ENCODE peak calls at places on chromosomes 1 and 21, in ten cellular contexts. One of them, this sample, is unnamed.

GRCh38 chr1:8671313-8671917 is 146.0 kb downstream of the RERE start:
- DNase-seq in HL-60: peak
- DNase-seq in upper lobe of left lung: peak
- DNase-seq in breast epithelium: no peak
- DNase-seq in Panc1: peak
- DNase-seq in H1: no peak
- DNase-seq in GM23338: peak
- DNase-seq in GM12891: no peak
- DNase-seq in prostate gland: peak
- DNase-seq in stomach: no peak
- DNase-seq in this sample: peak

GRCh38 chr1:109815809-109816791 is 52.4 kb upstream of the EPS8L3 start:
- DNase-seq in HL-60: peak
- DNase-seq in upper lobe of left lung: peak
- DNase-seq in breast epithelium: no peak
- DNase-seq in Panc1: no peak
- DNase-seq in H1: no peak
- DNase-seq in GM23338: no peak
- DNase-seq in GM12891: peak
- DNase-seq in prostate gland: no peak
- DNase-seq in stomach: no peak
- DNase-seq in this sample: peak

GRCh38 chr21:33286600-33287456 is 20.7 kb downstream of the IL10RB start:
- DNase-seq in HL-60: no peak
- DNase-seq in upper lobe of left lung: peak
- DNase-seq in breast epithelium: no peak
- DNase-seq in Panc1: no peak
- DNase-seq in H1: no peak
- DNase-seq in GM23338: no peak
- DNase-seq in GM12891: no peak
- DNase-seq in prostate gland: peak
- DNase-seq in stomach: peak
- DNase-seq in this sample: no peak

GRCh38 chr1:15089244-15089992 is 64.1 kb upstream of the TMEM51 start:
- DNase-seq in HL-60: no peak
- DNase-seq in upper lobe of left lung: peak
- DNase-seq in breast epithelium: no peak
- DNase-seq in Panc1: no peak
- DNase-seq in H1: no peak
- DNase-seq in GM23338: no peak
- DNase-seq in GM12891: no peak
- DNase-seq in prostate gland: peak
- DNase-seq in stomach: peak
- DNase-seq in this sample: no peak

GRCh38 chr1:102588536-102588935 is 519.8 kb downstream of the COL11A1 start:
- DNase-seq in HL-60: no peak
- DNase-seq in upper lobe of left lung: no peak
- DNase-seq in breast epithelium: no peak
- DNase-seq in Panc1: no peak
- DNase-seq in H1: no peak
- DNase-seq in GM23338: no peak
- DNase-seq in GM12891: no peak
- DNase-seq in prostate gland: no peak
- DNase-seq in stomach: no peak
- DNase-seq in this sample: no peak

GRCh38 chr1:226986496-226987178 is 46.5 kb downstream of the COQ8A start:
- DNase-seq in HL-60: no peak
- DNase-seq in upper lobe of left lung: no peak
- DNase-seq in breast epithelium: no peak
- DNase-seq in Panc1: no peak
- DNase-seq in H1: no peak
- DNase-seq in GM23338: no peak
- DNase-seq in GM12891: no peak
- DNase-seq in prostate gland: no peak
- DNase-seq in stomach: no peak
- DNase-seq in this sample: no peak

GRCh38 chr1:111553199-111553598 is 49.8 kb upstream of the ADORA3 start:
- DNase-seq in HL-60: no peak
- DNase-seq in upper lobe of left lung: no peak
- DNase-seq in breast epithelium: no peak
- DNase-seq in Panc1: no peak
- DNase-seq in H1: no peak
- DNase-seq in GM23338: no peak
- DNase-seq in GM12891: no peak
- DNase-seq in prostate gland: no peak
- DNase-seq in stomach: no peak
- DNase-seq in this sample: no peak

GRCh38 chr1:62227496-62227895 is 32.8 kb downstream of the L1TD1 start:
- DNase-seq in HL-60: no peak
- DNase-seq in upper lobe of left lung: no peak
- DNase-seq in breast epithelium: no peak
- DNase-seq in Panc1: no peak
- DNase-seq in H1: no peak
- DNase-seq in GM23338: no peak
- DNase-seq in GM12891: no peak
- DNase-seq in prostate gland: no peak
- DNase-seq in stomach: no peak
- DNase-seq in this sample: no peak

GRCh38 chr21:22062472-22063139 is 1064.4 kb downstream of the NCAM2 start:
- DNase-seq in HL-60: no peak
- DNase-seq in upper lobe of left lung: no peak
- DNase-seq in breast epithelium: no peak
- DNase-seq in Panc1: no peak
- DNase-seq in H1: no peak
- DNase-seq in GM23338: peak
- DNase-seq in GM12891: no peak
- DNase-seq in prostate gland: no peak
- DNase-seq in stomach: no peak
- DNase-seq in this sample: no peak

GRCh38 chr1:116806245-116806644 is 52.0 kb downstream of the CD2 start:
- DNase-seq in HL-60: no peak
- DNase-seq in upper lobe of left lung: no peak
- DNase-seq in breast epithelium: no peak
- DNase-seq in Panc1: no peak
- DNase-seq in H1: no peak
- DNase-seq in GM23338: no peak
- DNase-seq in GM12891: no peak
- DNase-seq in prostate gland: no peak
- DNase-seq in stomach: no peak
- DNase-seq in this sample: no peak

GRCh38 chr1:175824079-175824478 is 80.7 kb upstream of the TNR start:
- DNase-seq in HL-60: no peak
- DNase-seq in upper lobe of left lung: no peak
- DNase-seq in breast epithelium: no peak
- DNase-seq in Panc1: no peak
- DNase-seq in H1: peak
- DNase-seq in GM23338: peak
- DNase-seq in GM12891: no peak
- DNase-seq in prostate gland: no peak
- DNase-seq in stomach: no peak
- DNase-seq in this sample: no peak

GRCh38 chr21:26806734-26807372 is 38.4 kb downstream of the ADAMTS1 start:
- DNase-seq in HL-60: no peak
- DNase-seq in upper lobe of left lung: no peak
- DNase-seq in breast epithelium: no peak
- DNase-seq in Panc1: no peak
- DNase-seq in H1: no peak
- DNase-seq in GM23338: no peak
- DNase-seq in GM12891: no peak
- DNase-seq in prostate gland: no peak
- DNase-seq in stomach: no peak
- DNase-seq in this sample: no peak

GRCh38 chr21:39124852-39125251 is 58.4 kb downstream of the PSMG1 start:
- DNase-seq in HL-60: no peak
- DNase-seq in upper lobe of left lung: no peak
- DNase-seq in breast epithelium: no peak
- DNase-seq in Panc1: no peak
- DNase-seq in H1: no peak
- DNase-seq in GM23338: no peak
- DNase-seq in GM12891: no peak
- DNase-seq in prostate gland: no peak
- DNase-seq in stomach: no peak
- DNase-seq in this sample: no peak

GRCh38 chr1:9873992-9874391 is 36.1 kb downstream of the CTNNBIP1 start:
- DNase-seq in HL-60: no peak
- DNase-seq in upper lobe of left lung: no peak
- DNase-seq in breast epithelium: no peak
- DNase-seq in Panc1: no peak
- DNase-seq in H1: no peak
- DNase-seq in GM23338: no peak
- DNase-seq in GM12891: no peak
- DNase-seq in prostate gland: no peak
- DNase-seq in stomach: no peak
- DNase-seq in this sample: no peak

DNA sequence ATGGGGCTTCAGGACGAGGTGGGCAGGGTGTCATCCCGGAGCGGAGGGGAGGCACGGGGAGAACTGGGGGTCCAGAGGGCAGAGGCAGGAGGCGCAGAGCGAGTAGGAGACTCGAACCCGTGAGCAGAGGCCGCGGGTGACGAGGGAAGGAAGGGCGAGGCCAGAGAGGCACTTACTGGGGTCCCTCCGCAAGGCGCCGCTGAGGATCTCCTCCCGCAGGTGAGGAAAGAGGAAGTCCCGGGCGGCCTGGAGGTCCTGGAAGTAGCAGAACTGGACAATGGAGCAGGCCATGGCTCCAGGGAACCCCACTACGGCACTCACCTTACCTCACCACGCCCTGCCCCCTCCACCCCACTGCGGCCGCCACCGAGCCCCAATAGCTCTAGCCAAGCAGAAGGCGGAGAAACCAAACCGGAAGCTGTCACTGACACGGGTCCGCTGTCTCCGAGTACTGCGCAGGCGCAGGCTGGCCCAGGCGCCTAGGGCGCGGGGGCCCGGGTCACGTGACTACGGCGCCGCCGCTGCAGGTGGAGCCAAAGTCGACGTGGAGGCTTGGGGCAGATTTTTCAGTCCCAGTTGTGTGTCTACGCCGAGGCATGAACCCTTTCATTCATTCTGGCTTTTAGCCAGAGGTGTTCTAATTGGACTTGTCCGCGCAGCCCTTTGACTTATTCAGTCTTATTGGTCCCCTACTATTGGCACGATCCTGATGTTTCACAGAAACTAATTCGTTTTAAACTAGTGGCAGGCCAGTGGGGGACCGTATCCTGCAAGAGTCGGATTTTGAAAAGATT is at the start of gene RAB3GAP2:
- DNase-seq in HL-60: peak
- DNase-seq in upper lobe of left lung: peak
- DNase-seq in breast epithelium: peak
- DNase-seq in Panc1: peak
- DNase-seq in H1: peak
- DNase-seq in GM23338: peak
- DNase-seq in GM12891: peak
- DNase-seq in prostate gland: peak
- DNase-seq in stomach: peak
- DNase-seq in this sample: peak
- TF ChIP-seq POLR2AphosphoS5 in HL-60: peak
- TF ChIP-seq POLR2AphosphoS5 in upper lobe of left lung: peak
- TF ChIP-seq POLR2AphosphoS5 in breast epithelium: peak
- TF ChIP-seq POLR2AphosphoS5 in Panc1: peak
- TF ChIP-seq POLR2AphosphoS5 in H1: peak
- TF ChIP-seq POLR2AphosphoS5 in GM23338: peak
- TF ChIP-seq POLR2AphosphoS5 in GM12891: peak
- TF ChIP-seq POLR2AphosphoS5 in prostate gland: peak
- TF ChIP-seq POLR2AphosphoS5 in stomach: peak
- TF ChIP-seq POLR2AphosphoS5 in this sample: peak

GRCh38 chr1:21869620-21870121 is 57.6 kb downstream of the LDLRAD2 start:
- DNase-seq in HL-60: no peak
- DNase-seq in upper lobe of left lung: peak
- DNase-seq in breast epithelium: peak
- DNase-seq in Panc1: peak
- DNase-seq in H1: no peak
- DNase-seq in GM23338: no peak
- DNase-seq in GM12891: no peak
- DNase-seq in prostate gland: peak
- DNase-seq in stomach: peak
- DNase-seq in this sample: no peak
- TF ChIP-seq POLR2AphosphoS5 in HL-60: no peak
- TF ChIP-seq POLR2AphosphoS5 in upper lobe of left lung: no peak
- TF ChIP-seq POLR2AphosphoS5 in breast epithelium: peak
- TF ChIP-seq POLR2AphosphoS5 in Panc1: no peak
- TF ChIP-seq POLR2AphosphoS5 in H1: no peak
- TF ChIP-seq POLR2AphosphoS5 in GM23338: no peak
- TF ChIP-seq POLR2AphosphoS5 in GM12891: no peak
- TF ChIP-seq POLR2AphosphoS5 in prostate gland: peak
- TF ChIP-seq POLR2AphosphoS5 in stomach: peak
- TF ChIP-seq POLR2AphosphoS5 in this sample: no peak

GRCh38 chr1:151373196-151373595 is 691 bp upstream of the SELENBP1 start:
- DNase-seq in HL-60: no peak
- DNase-seq in upper lobe of left lung: no peak
- DNase-seq in breast epithelium: no peak
- DNase-seq in Panc1: no peak
- DNase-seq in H1: no peak
- DNase-seq in GM23338: no peak
- DNase-seq in GM12891: no peak
- DNase-seq in prostate gland: no peak
- DNase-seq in stomach: no peak
- DNase-seq in this sample: no peak

GRCh38 chr1:151371744-151372410 is 628 bp downstream of the SELENBP1 start:
- DNase-seq in HL-60: peak
- DNase-seq in upper lobe of left lung: peak
- DNase-seq in breast epithelium: peak
- DNase-seq in Panc1: no peak
- DNase-seq in H1: no peak
- DNase-seq in GM23338: no peak
- DNase-seq in GM12891: no peak
- DNase-seq in prostate gland: no peak
- DNase-seq in stomach: peak
- DNase-seq in this sample: no peak

GRCh38 chr1:151370211-151370911 is 2.1 kb downstream of the SELENBP1 start:
- DNase-seq in HL-60: peak
- DNase-seq in upper lobe of left lung: peak
- DNase-seq in breast epithelium: no peak
- DNase-seq in Panc1: no peak
- DNase-seq in H1: no peak
- DNase-seq in GM23338: no peak
- DNase-seq in GM12891: no peak
- DNase-seq in prostate gland: no peak
- DNase-seq in stomach: peak
- DNase-seq in this sample: no peak

GRCh38 chr1:151371340-151371739 is 1.2 kb downstream of the SELENBP1 start:
- DNase-seq in HL-60: no peak
- DNase-seq in upper lobe of left lung: peak
- DNase-seq in breast epithelium: no peak
- DNase-seq in Panc1: no peak
- DNase-seq in H1: no peak
- DNase-seq in GM23338: no peak
- DNase-seq in GM12891: no peak
- DNase-seq in prostate gland: peak
- DNase-seq in stomach: peak
- DNase-seq in this sample: no peak

GRCh38 chr1:151372411-151372934 is at the start of gene SELENBP1:
- DNase-seq in HL-60: no peak
- DNase-seq in upper lobe of left lung: peak
- DNase-seq in breast epithelium: peak
- DNase-seq in Panc1: no peak
- DNase-seq in H1: peak
- DNase-seq in GM23338: peak
- DNase-seq in GM12891: no peak
- DNase-seq in prostate gland: peak
- DNase-seq in stomach: peak
- DNase-seq in this sample: no peak
- TF ChIP-seq POLR2AphosphoS5 in HL-60: no peak
- TF ChIP-seq POLR2AphosphoS5 in upper lobe of left lung: peak
- TF ChIP-seq POLR2AphosphoS5 in breast epithelium: no peak
- TF ChIP-seq POLR2AphosphoS5 in Panc1: no peak
- TF ChIP-seq POLR2AphosphoS5 in H1: peak
- TF ChIP-seq POLR2AphosphoS5 in GM23338: peak
- TF ChIP-seq POLR2AphosphoS5 in GM12891: no peak
- TF ChIP-seq POLR2AphosphoS5 in prostate gland: peak
- TF ChIP-seq POLR2AphosphoS5 in stomach: peak
- TF ChIP-seq POLR2AphosphoS5 in this sample: no peak

GRCh38 chr1:81729239-81729638 is 71.5 kb upstream of the ADGRL2 start:
- DNase-seq in HL-60: no peak
- DNase-seq in upper lobe of left lung: no peak
- DNase-seq in breast epithelium: no peak
- DNase-seq in Panc1: no peak
- DNase-seq in H1: no peak
- DNase-seq in GM23338: no peak
- DNase-seq in GM12891: no peak
- DNase-seq in prostate gland: no peak
- DNase-seq in stomach: no peak
- DNase-seq in this sample: no peak
- TF ChIP-seq POLR2AphosphoS5 in HL-60: no peak
- TF ChIP-seq POLR2AphosphoS5 in upper lobe of left lung: no peak
- TF ChIP-seq POLR2AphosphoS5 in breast epithelium: no peak
- TF ChIP-seq POLR2AphosphoS5 in Panc1: no peak
- TF ChIP-seq POLR2AphosphoS5 in H1: no peak
- TF ChIP-seq POLR2AphosphoS5 in GM23338: no peak
- TF ChIP-seq POLR2AphosphoS5 in GM12891: no peak
- TF ChIP-seq POLR2AphosphoS5 in prostate gland: no peak
- TF ChIP-seq POLR2AphosphoS5 in stomach: no peak
- TF ChIP-seq POLR2AphosphoS5 in this sample: no peak

This sample was measured in GM12892.